ENCODE peak calls at places on chromosomes 2 and 18, in four cellular contexts. N is right lobe of liver, I is left ventricle myocardium inferior, G is HFFc6. E is an unnamed sample.

GRCh38 chr2:222038086-222038802 is 260.6 kb downstream of the PAX3 start:
- DNase-seq in N (no peak), I (no peak), G (peak), E (no peak)

GRCh38 chr2:148209598-148209997 is 188.7 kb downstream of the MBD5 start:
- DNase-seq in N (no peak), I (no peak), G (no peak), E (no peak)

GRCh38 chr2:27954771-27955384 is 64.3 kb downstream of the BABAM2 start:
- DNase-seq in N (no peak), I (no peak), G (peak), E (no peak)

GRCh38 chr2:102283996-102284395 is 27.4 kb upstream of the IL1RL1 start:
- DNase-seq in N (no peak), I (no peak), G (no peak), E (no peak)

GRCh38 chr18:73774836-73775509 is 372.7 kb downstream of the FBXO15 start:
- DNase-seq in N (no peak), I (no peak), G (no peak), E (no peak)

GRCh38 chr2:238974510-238975166 is 126.8 kb downstream of the TWIST2 start:
- DNase-seq in N (no peak), I (no peak), G (peak), E (no peak)

GRCh38 chr2:188456114-188456909 is 164.6 kb downstream of the GULP1 start:
- DNase-seq in N (no peak), I (no peak), G (no peak), E (no peak)

GRCh38 chr2:172970660-172971059 is 105.0 kb upstream of the MAP3K20 start:
- DNase-seq in N (no peak), I (no peak), G (no peak), E (no peak)

GRCh38 chr2:137220438-137220998 is 455.2 kb downstream of the THSD7B start:
- DNase-seq in N (no peak), I (no peak), G (peak), E (no peak)

GRCh38 chr2:37230581-37230980 is 815 bp downstream of the CEBPZ start:
- DNase-seq in N (no peak), I (no peak), G (no peak), E (no peak)

GRCh38 chr2:26768759-26769500 is 4.8 kb downstream of the SLC35F6 start:
- DNase-seq in N (peak), I (peak), G (no peak), E (peak)

GRCh38 chr18:40414155-40414754 is 1540.8 kb upstream of the PIK3C3 start:
- DNase-seq in N (no peak), I (no peak), G (no peak), E (no peak)

GRCh38 chr18:42861259-42861658 is 254.2 kb downstream of the RIT2 start:
- DNase-seq in N (no peak), I (no peak), G (no peak), E (no peak)

GRCh38 chr2:69138247-69138754 is 125.3 kb downstream of the ANTXR1 start:
- DNase-seq in N (no peak), I (no peak), G (peak), E (no peak)